ENCODE peak calls at places on chromosomes 1 and 21, in six cellular contexts. M, B, Z, T, Q and X are unnamed samples.

GRCh38 chr1:61448934-61449368 is 276.0 kb downstream of the TM2D1 start:
- DNase-seq in M (no peak), B (no peak), Z (no peak), T (no peak), Q (no peak), X (no peak)

GRCh38 chr1:181083842-181084605 is 4.5 kb upstream of the IER5 start:
- DNase-seq in M (peak), B (no peak), Z (peak), T (peak), Q (peak), X (peak)

GRCh38 chr1:228753236-228753741 is 18.0 kb downstream of the RHOU start:
- DNase-seq in M (no peak), B (no peak), Z (no peak), T (no peak), Q (no peak), X (no peak)

GRCh38 chr1:228413241-228414010 is 3.2 kb downstream of the TRIM17 start:
- DNase-seq in M (no peak), B (no peak), Z (no peak), T (no peak), Q (no peak), X (no peak)

GRCh38 chr1:152034654-152035405 is 2.0 kb downstream of the S100A11 start:
- DNase-seq in M (peak), B (no peak), Z (peak), T (peak), Q (peak), X (peak)

GRCh38 chr1:167486090-167486824 is 32.1 kb downstream of the CD247 start:
- DNase-seq in M (no peak), B (no peak), Z (no peak), T (no peak), Q (no peak), X (no peak)

GRCh38 chr1:226863446-226863845 is 7.0 kb upstream of the PSEN2 start:
- DNase-seq in M (no peak), B (no peak), Z (peak), T (peak), Q (no peak), X (peak)

GRCh38 chr1:203381151-203381751 is 30.3 kb upstream of the FMOD start:
- DNase-seq in M (no peak), B (no peak), Z (no peak), T (no peak), Q (no peak), X (no peak)

GRCh38 chr1:110511436-110511835 is 7.5 kb downstream of the KCNA10 start:
- DNase-seq in M (no peak), B (no peak), Z (no peak), T (no peak), Q (no peak), X (no peak)

GRCh38 chr1:7491089-7491817 is 279.8 kb upstream of the VAMP3 start:
- DNase-seq in M (no peak), B (no peak), Z (peak), T (no peak), Q (no peak), X (peak)

GRCh38 chr1:235683653-235684052 is 34.1 kb upstream of the GNG4 start:
- DNase-seq in M (no peak), B (no peak), Z (no peak), T (no peak), Q (no peak), X (no peak)

GRCh38 chr1:212315907-212316306 is 30.7 kb downstream of the PPP2R5A start:
- DNase-seq in M (no peak), B (no peak), Z (peak), T (peak), Q (no peak), X (peak)

GRCh38 chr1:41021526-41022308 is at the start of gene SLFNL1:
- DNase-seq in M (no peak), B (no peak), Z (no peak), T (peak), Q (no peak), X (no peak)

GRCh38 chr1:203926025-203926540 is 64.7 kb downstream of the SNRPE start:
- DNase-seq in M (no peak), B (no peak), Z (peak), T (peak), Q (no peak), X (no peak)

GRCh38 chr1:207181838-207182237 is 77.8 kb downstream of the C4BPA start:
- DNase-seq in M (no peak), B (no peak), Z (peak), T (peak), Q (no peak), X (peak)

GRCh38 chr1:43835141-43836021 is 98.2 kb upstream of the ARTN start:
- DNase-seq in M (no peak), B (no peak), Z (peak), T (peak), Q (no peak), X (peak)

GRCh38 chr1:226121587-226122400 is 59.3 kb downstream of the H3-3A start:
- DNase-seq in M (peak), B (no peak), Z (peak), T (peak), Q (peak), X (no peak)

GRCh38 chr21:26469789-26470188 is 103.3 kb downstream of the CYYR1 start:
- DNase-seq in M (no peak), B (no peak), Z (peak), T (peak), Q (no peak), X (peak)

GRCh38 chr1:85372683-85373446 is 92.1 kb downstream of the DDAH1 start:
- DNase-seq in M (no peak), B (no peak), Z (no peak), T (peak), Q (no peak), X (peak)

GRCh38 chr1:237888143-237888542 is 2.6 kb downstream of the ZP4 start:
- DNase-seq in M (no peak), B (no peak), Z (peak), T (no peak), Q (no peak), X (peak)

GRCh38 chr1:190175320-190175719 is 302.3 kb downstream of the BRINP3 start:
- DNase-seq in M (no peak), B (no peak), Z (no peak), T (peak), Q (no peak), X (no peak)

GRCh38 chr1:27364696-27365371 is 1.9 kb downstream of the MAP3K6 start:
- DNase-seq in M (no peak), B (no peak), Z (no peak), T (no peak), Q (no peak), X (no peak)

GRCh38 chr1:100883963-100884362 is 10.7 kb downstream of the EXTL2 start:
- DNase-seq in M (no peak), B (no peak), Z (peak), T (peak), Q (peak), X (peak)

GRCh38 chr1:10781137-10781536 is 15.3 kb downstream of the CASZ1 start:
- DNase-seq in M (no peak), B (no peak), Z (no peak), T (no peak), Q (peak), X (no peak)